ENCODE peak calls at places on chromosomes 2 and 18, in six cellular contexts. One of them, this sample, is unnamed.

GRCh38 chr2:88658890-88659881 is 31.9 kb upstream of the EIF2AK3 start:
- DNase-seq in nephron progenitor cell: no peak
- DNase-seq in adrenal gland: peak
- DNase-seq in epithelial cell of proximal tubule: no peak
- DNase-seq in keratinocyte: peak
- DNase-seq in ascending aorta: no peak
- DNase-seq in this sample: peak

GRCh38 chr18:435940-436339 is 64.6 kb downstream of the COLEC12 start:
- DNase-seq in nephron progenitor cell: no peak
- DNase-seq in keratinocyte: no peak
- DNase-seq in ascending aorta: no peak
- DNase-seq in epithelial cell of proximal tubule: peak
- DNase-seq in adrenal gland: no peak
- DNase-seq in this sample: no peak

GRCh38 chr18:68666316-68666715 is 48.6 kb downstream of the TMX3 start:
- DNase-seq in keratinocyte: no peak
- DNase-seq in epithelial cell of proximal tubule: no peak
- DNase-seq in nephron progenitor cell: no peak
- DNase-seq in adrenal gland: no peak
- DNase-seq in ascending aorta: no peak
- DNase-seq in this sample: no peak

GRCh38 chr2:178157574-178157973 is 36.7 kb upstream of the OSBPL6 start:
- DNase-seq in nephron progenitor cell: no peak
- DNase-seq in epithelial cell of proximal tubule: peak
- DNase-seq in adrenal gland: no peak
- DNase-seq in ascending aorta: no peak
- DNase-seq in keratinocyte: no peak
- DNase-seq in this sample: no peak

GRCh38 chr18:42977982-42978595 is 137.4 kb downstream of the RIT2 start:
- DNase-seq in nephron progenitor cell: no peak
- DNase-seq in epithelial cell of proximal tubule: no peak
- DNase-seq in keratinocyte: no peak
- DNase-seq in ascending aorta: no peak
- DNase-seq in adrenal gland: no peak
- DNase-seq in this sample: no peak

GRCh38 chr2:110748489-110748867 is 16.1 kb downstream of the ACOXL start:
- DNase-seq in ascending aorta: no peak
- DNase-seq in nephron progenitor cell: no peak
- DNase-seq in adrenal gland: no peak
- DNase-seq in keratinocyte: no peak
- DNase-seq in epithelial cell of proximal tubule: no peak
- DNase-seq in this sample: peak

GRCh38 chr2:23925702-23926288 is 1.1 kb downstream of the ATAD2B start:
- DNase-seq in nephron progenitor cell: no peak
- DNase-seq in keratinocyte: no peak
- DNase-seq in adrenal gland: peak
- DNase-seq in ascending aorta: peak
- DNase-seq in epithelial cell of proximal tubule: no peak
- DNase-seq in this sample: peak

GRCh38 chr18:57150828-57151227 is 3.9 kb downstream of the BOD1L2 start:
- DNase-seq in adrenal gland: no peak
- DNase-seq in nephron progenitor cell: peak
- DNase-seq in epithelial cell of proximal tubule: no peak
- DNase-seq in ascending aorta: no peak
- DNase-seq in keratinocyte: no peak
- DNase-seq in this sample: no peak

GRCh38 chr2:240137596-240138274 is 1.6 kb upstream of the COPS9 start:
- DNase-seq in nephron progenitor cell: no peak
- DNase-seq in ascending aorta: peak
- DNase-seq in keratinocyte: no peak
- DNase-seq in adrenal gland: no peak
- DNase-seq in epithelial cell of proximal tubule: no peak
- DNase-seq in this sample: no peak

GRCh38 chr2:3778841-3779505 is 75.6 kb downstream of the DCDC2C start:
- DNase-seq in ascending aorta: no peak
- DNase-seq in epithelial cell of proximal tubule: no peak
- DNase-seq in adrenal gland: no peak
- DNase-seq in keratinocyte: no peak
- DNase-seq in nephron progenitor cell: no peak
- DNase-seq in this sample: no peak

GRCh38 chr2:215692387-215693079 is 256.7 kb upstream of the FN1 start:
- DNase-seq in nephron progenitor cell: no peak
- DNase-seq in epithelial cell of proximal tubule: no peak
- DNase-seq in ascending aorta: no peak
- DNase-seq in keratinocyte: no peak
- DNase-seq in adrenal gland: no peak
- DNase-seq in this sample: no peak

GRCh38 chr2:43133708-43134570 is 92.5 kb downstream of the ZFP36L2 start:
- DNase-seq in keratinocyte: no peak
- DNase-seq in nephron progenitor cell: no peak
- DNase-seq in ascending aorta: peak
- DNase-seq in adrenal gland: no peak
- DNase-seq in epithelial cell of proximal tubule: no peak
- DNase-seq in this sample: no peak

GRCh38 chr18:48577478-48578190 is 38.8 kb downstream of the CTIF start:
- DNase-seq in adrenal gland: no peak
- DNase-seq in keratinocyte: no peak
- DNase-seq in epithelial cell of proximal tubule: no peak
- DNase-seq in nephron progenitor cell: no peak
- DNase-seq in ascending aorta: no peak
- DNase-seq in this sample: no peak

GRCh38 chr2:212538156-212539144 is at the start of gene ERBB4:
- DNase-seq in nephron progenitor cell: peak
- DNase-seq in adrenal gland: peak
- DNase-seq in ascending aorta: peak
- DNase-seq in epithelial cell of proximal tubule: no peak
- DNase-seq in keratinocyte: no peak
- DNase-seq in this sample: no peak

GRCh38 chr2:118089015-118089800 is 937 bp downstream of the INSIG2 start:
- DNase-seq in keratinocyte: no peak
- DNase-seq in nephron progenitor cell: peak
- DNase-seq in adrenal gland: peak
- DNase-seq in epithelial cell of proximal tubule: no peak
- DNase-seq in ascending aorta: no peak
- DNase-seq in this sample: peak

GRCh38 chr2:5672749-5673147 is 19.4 kb upstream of the SOX11 start:
- DNase-seq in ascending aorta: no peak
- DNase-seq in nephron progenitor cell: no peak
- DNase-seq in keratinocyte: no peak
- DNase-seq in epithelial cell of proximal tubule: no peak
- DNase-seq in adrenal gland: no peak
- DNase-seq in this sample: no peak

GRCh38 chr18:35289293-35290069 is 548 bp downstream of the ZSCAN30 start:
- DNase-seq in keratinocyte: no peak
- DNase-seq in ascending aorta: no peak
- DNase-seq in nephron progenitor cell: peak
- DNase-seq in epithelial cell of proximal tubule: no peak
- DNase-seq in adrenal gland: peak
- DNase-seq in this sample: no peak

GRCh38 chr2:28407976-28408690 is 15.5 kb downstream of the FOSL2 start:
- DNase-seq in keratinocyte: no peak
- DNase-seq in ascending aorta: no peak
- DNase-seq in nephron progenitor cell: no peak
- DNase-seq in epithelial cell of proximal tubule: no peak
- DNase-seq in adrenal gland: peak
- DNase-seq in this sample: no peak

GRCh38 chr18:12026562-12026961 is 45.3 kb downstream of the IMPA2 start:
- DNase-seq in epithelial cell of proximal tubule: no peak
- DNase-seq in keratinocyte: no peak
- DNase-seq in nephron progenitor cell: no peak
- DNase-seq in adrenal gland: no peak
- DNase-seq in ascending aorta: no peak
- DNase-seq in this sample: no peak

GRCh38 chr2:238158807-238159539 is at the start of gene ERFE:
- DNase-seq in ascending aorta: no peak
- DNase-seq in epithelial cell of proximal tubule: no peak
- DNase-seq in adrenal gland: no peak
- DNase-seq in nephron progenitor cell: peak
- DNase-seq in keratinocyte: no peak
- DNase-seq in this sample: peak

GRCh38 chr18:36185157-36185556 is 2.1 kb upstream of the MOCOS start:
- DNase-seq in keratinocyte: no peak
- DNase-seq in adrenal gland: no peak
- DNase-seq in epithelial cell of proximal tubule: no peak
- DNase-seq in ascending aorta: no peak
- DNase-seq in nephron progenitor cell: no peak
- DNase-seq in this sample: no peak

GRCh38 chr2:65434592-65435241 is 2.3 kb upstream of the SPRED2 start:
- DNase-seq in epithelial cell of proximal tubule: no peak
- DNase-seq in ascending aorta: no peak
- DNase-seq in adrenal gland: no peak
- DNase-seq in keratinocyte: no peak
- DNase-seq in nephron progenitor cell: no peak
- DNase-seq in this sample: peak

GRCh38 chr2:8567469-8568108 is 114.3 kb upstream of the ID2 start:
- DNase-seq in nephron progenitor cell: no peak
- DNase-seq in adrenal gland: no peak
- DNase-seq in keratinocyte: no peak
- DNase-seq in epithelial cell of proximal tubule: no peak
- DNase-seq in ascending aorta: peak
- DNase-seq in this sample: no peak

GRCh38 chr2:109322111-109322510 is 193.1 kb downstream of the SH3RF3 start:
- DNase-seq in epithelial cell of proximal tubule: no peak
- DNase-seq in adrenal gland: peak
- DNase-seq in ascending aorta: peak
- DNase-seq in keratinocyte: peak
- DNase-seq in nephron progenitor cell: no peak
- DNase-seq in this sample: no peak

GRCh38 chr18:35811896-35812295 is 160.6 kb upstream of the RMP24 start:
- DNase-seq in keratinocyte: no peak
- DNase-seq in epithelial cell of proximal tubule: no peak
- DNase-seq in adrenal gland: no peak
- DNase-seq in nephron progenitor cell: no peak
- DNase-seq in ascending aorta: no peak
- DNase-seq in this sample: peak

GRCh38 chr2:204846471-204846870 is 301.2 kb downstream of the PARD3B start:
- DNase-seq in adrenal gland: no peak
- DNase-seq in nephron progenitor cell: no peak
- DNase-seq in keratinocyte: no peak
- DNase-seq in ascending aorta: no peak
- DNase-seq in epithelial cell of proximal tubule: no peak
- DNase-seq in this sample: no peak

DNA sequence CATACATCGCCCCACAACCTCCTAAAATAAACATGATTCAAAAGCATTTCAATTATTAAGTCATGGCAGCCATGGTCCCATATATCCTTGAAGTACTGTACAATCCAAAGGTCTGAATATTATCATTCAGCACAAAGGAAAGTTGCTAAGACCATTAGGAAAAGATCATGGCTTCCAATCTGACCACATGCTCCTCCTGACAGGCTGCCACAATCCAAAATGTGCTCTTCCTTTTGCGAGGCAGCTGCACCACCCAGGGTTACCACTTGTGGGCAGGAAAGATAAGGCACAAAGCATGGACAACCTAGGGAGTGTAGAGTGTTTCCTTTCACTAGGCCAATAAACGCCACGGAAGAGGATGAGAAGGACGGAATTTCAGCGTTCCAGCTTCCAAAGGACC is 5.4 kb downstream of the BOLA3 start:
- DNase-seq in epithelial cell of proximal tubule: no peak
- DNase-seq in nephron progenitor cell: no peak
- DNase-seq in keratinocyte: no peak
- DNase-seq in adrenal gland: no peak
- DNase-seq in ascending aorta: no peak
- DNase-seq in this sample: no peak
- TF ChIP-seq CTCF in epithelial cell of proximal tubule: peak
- TF ChIP-seq CTCF in nephron progenitor cell: peak
- TF ChIP-seq CTCF in keratinocyte: peak
- TF ChIP-seq CTCF in adrenal gland: no peak
- TF ChIP-seq CTCF in ascending aorta: no peak
- TF ChIP-seq CTCF in this sample: peak

GRCh38 chr2:16890081-16890480 is 224.4 kb upstream of the CYRIA start:
- DNase-seq in nephron progenitor cell: no peak
- DNase-seq in ascending aorta: no peak
- DNase-seq in epithelial cell of proximal tubule: no peak
- DNase-seq in adrenal gland: no peak
- DNase-seq in keratinocyte: no peak
- DNase-seq in this sample: no peak
- TF ChIP-seq CTCF in nephron progenitor cell: no peak
- TF ChIP-seq CTCF in ascending aorta: no peak
- TF ChIP-seq CTCF in epithelial cell of proximal tubule: no peak
- TF ChIP-seq CTCF in adrenal gland: no peak
- TF ChIP-seq CTCF in keratinocyte: peak
- TF ChIP-seq CTCF in this sample: no peak

DNA sequence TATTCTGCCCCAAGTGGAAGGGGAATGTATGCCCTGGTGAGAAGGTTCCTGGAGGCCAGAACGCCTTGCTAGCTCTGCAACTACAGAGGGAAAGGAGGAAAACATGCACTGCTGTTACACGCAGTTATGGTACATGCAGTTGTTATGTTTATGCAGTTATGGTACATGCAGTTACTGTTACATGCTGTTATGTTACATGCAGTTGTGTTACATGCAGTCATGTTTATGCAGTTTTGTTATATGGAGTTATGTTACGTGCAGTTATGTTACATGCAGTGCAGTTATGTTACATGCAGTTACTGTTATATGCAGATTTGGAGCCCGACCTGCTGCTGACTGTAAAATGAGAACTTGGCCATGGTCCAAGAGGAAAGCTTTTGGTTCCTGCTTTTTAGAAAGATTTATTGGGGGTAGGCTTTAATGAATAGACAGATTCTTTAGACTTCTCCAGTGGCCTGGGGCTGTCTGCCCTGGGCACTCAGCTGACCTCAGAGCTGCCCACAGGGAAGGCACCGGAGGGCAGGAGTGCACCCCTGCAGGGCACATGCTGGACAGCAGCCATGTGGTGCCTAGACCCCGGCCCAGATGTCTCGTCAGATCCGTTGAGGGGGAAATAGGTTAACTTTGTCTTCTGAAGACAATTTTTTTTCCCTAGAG is 84.2 kb downstream of the LDLRAD4 start:
- DNase-seq in epithelial cell of proximal tubule: no peak
- DNase-seq in ascending aorta: no peak
- DNase-seq in keratinocyte: no peak
- DNase-seq in nephron progenitor cell: no peak
- DNase-seq in adrenal gland: no peak
- DNase-seq in this sample: no peak
- TF ChIP-seq CTCF in epithelial cell of proximal tubule: no peak
- TF ChIP-seq CTCF in ascending aorta: no peak
- TF ChIP-seq CTCF in keratinocyte: no peak
- TF ChIP-seq CTCF in nephron progenitor cell: no peak
- TF ChIP-seq CTCF in adrenal gland: no peak
- TF ChIP-seq CTCF in this sample: no peak

GRCh38 chr2:64145760-64146159 is 1.5 kb upstream of the PELI1 start:
- DNase-seq in adrenal gland: no peak
- DNase-seq in ascending aorta: no peak
- DNase-seq in keratinocyte: no peak
- DNase-seq in nephron progenitor cell: no peak
- DNase-seq in epithelial cell of proximal tubule: no peak
- DNase-seq in this sample: peak

GRCh38 chr2:64145119-64145518 is 899 bp upstream of the PELI1 start:
- DNase-seq in adrenal gland: no peak
- DNase-seq in nephron progenitor cell: no peak
- DNase-seq in ascending aorta: no peak
- DNase-seq in epithelial cell of proximal tubule: no peak
- DNase-seq in keratinocyte: no peak
- DNase-seq in this sample: no peak

GRCh38 chr2:64142817-64143153 is 1.4 kb downstream of the PELI1 start:
- DNase-seq in nephron progenitor cell: no peak
- DNase-seq in keratinocyte: no peak
- DNase-seq in epithelial cell of proximal tubule: no peak
- DNase-seq in adrenal gland: no peak
- DNase-seq in ascending aorta: no peak
- DNase-seq in this sample: no peak

GRCh38 chr2:64143154-64144056 is 815 bp downstream of the PELI1 start:
- DNase-seq in keratinocyte: no peak
- DNase-seq in nephron progenitor cell: peak
- DNase-seq in epithelial cell of proximal tubule: no peak
- DNase-seq in ascending aorta: no peak
- DNase-seq in adrenal gland: peak
- DNase-seq in this sample: no peak

GRCh38 chr2:64144057-64145013 is at the start of gene PELI1:
- DNase-seq in adrenal gland: peak
- DNase-seq in keratinocyte: peak
- DNase-seq in epithelial cell of proximal tubule: peak
- DNase-seq in ascending aorta: peak
- DNase-seq in nephron progenitor cell: peak
- DNase-seq in this sample: peak
- TF ChIP-seq CTCF in adrenal gland: no peak
- TF ChIP-seq CTCF in keratinocyte: peak
- TF ChIP-seq CTCF in epithelial cell of proximal tubule: no peak
- TF ChIP-seq CTCF in ascending aorta: peak
- TF ChIP-seq CTCF in nephron progenitor cell: no peak
- TF ChIP-seq CTCF in this sample: peak